ENCODE peak calls at places on chromosomes 1 and 21, in five cellular contexts. J is GM23338, T is heart right ventricle, G is esophagus squamous epithelium, V is fibroblast of lung. N is an unnamed sample.

GRCh38 chr1:48582408-48582807 is 110.4 kb upstream of the SPATA6 start:
- DNase-seq in J (no peak), V (no peak), T (no peak), G (no peak), N (no peak)

GRCh38 chr1:20732071-20732587 is 374 bp downstream of the SH2D5 start:
- DNase-seq in J (peak; percentile 92), V (peak; percentile 54), G (no peak), T (no peak), N (no peak)

GRCh38 chr1:67001682-67002425 is 52.1 kb downstream of the SLC35D1 start:
- DNase-seq in T (no peak), G (no peak), V (no peak), J (no peak), N (no peak)

GRCh38 chr1:247054992-247055415 is 23.6 kb downstream of the ZNF670 start:
- DNase-seq in G (no peak), T (no peak), J (no peak), V (peak; percentile 74), N (no peak)

GRCh38 chr1:147760481-147761260 is at the start of gene GJA5:
- DNase-seq in T (no peak), G (no peak), J (no peak), V (no peak), N (no peak)

GRCh38 chr1:39995973-39996393 is 41.0 kb downstream of the MFSD2A start:
- DNase-seq in J (no peak), G (no peak), V (no peak), T (no peak), N (no peak)

GRCh38 chr1:203120325-203121138 is 7.0 kb upstream of the ADORA1 start:
- DNase-seq in V (no peak), G (no peak), T (no peak), J (no peak), N (no peak)

GRCh38 chr1:27007909-27008582 is 4.6 kb downstream of the TENT5B start:
- DNase-seq in J (peak; percentile 87), T (no peak), G (no peak), V (no peak), N (no peak)

GRCh38 chr1:112938188-112938587 is 17.8 kb downstream of the SLC16A1 start:
- DNase-seq in J (no peak), G (no peak), V (peak; percentile 14), T (no peak), N (no peak)

GRCh38 chr1:89987170-89987819 is 7.6 kb upstream of the ZNF326 start:
- DNase-seq in G (no peak), J (peak; percentile 85), V (peak; percentile 58), T (peak; percentile 64), N (no peak)

GRCh38 chr1:228274452-228275153 is 66.8 kb downstream of the OBSCN start:
- DNase-seq in T (no peak), V (no peak), G (no peak), J (peak; percentile 36), N (no peak)

GRCh38 chr1:214422137-214422671 is 129.2 kb downstream of the PTPN14 start:
- DNase-seq in T (no peak), J (no peak), V (peak; percentile 95), G (no peak), N (no peak)

GRCh38 chr1:45884700-45885099 is 81.3 kb downstream of the MAST2 start:
- DNase-seq in J (no peak), T (no peak), V (peak; percentile 40), G (no peak), N (no peak)

GRCh38 chr1:175287377-175287776 is 94.8 kb upstream of the KIAA0040 start:
- DNase-seq in J (peak; percentile 30), V (no peak), G (no peak), T (no peak), N (no peak)

GRCh38 chr1:1087351-1088035 is 13.4 kb upstream of the RNF223 start:
- DNase-seq in J (no peak), T (no peak), G (no peak), V (no peak), N (no peak)

GRCh38 chr1:171600852-171601251 is 21.2 kb upstream of the MYOCOS start:
- DNase-seq in V (no peak), T (no peak), G (no peak), J (no peak), N (no peak)

GRCh38 chr21:43370091-43370658 is 56.8 kb downstream of the SIK1 start:
- DNase-seq in T (no peak), J (no peak), V (peak; percentile 48), G (no peak), N (no peak)

GRCh38 chr1:233844697-233845096 is 59.8 kb upstream of the SLC35F3 start:
- DNase-seq in V (peak; percentile 77), J (no peak), G (no peak), T (no peak), N (no peak)

GRCh38 chr1:187185389-187185788 is 356.6 kb downstream of the PLA2G4A start:
- DNase-seq in T (no peak), J (peak; percentile 16), G (no peak), V (no peak), N (no peak)
- H3K36me3 ChIP-seq in T (no peaks in the 10 kb centered on the region), J (no peaks in the 10 kb centered on the region), G (no peaks in the 10 kb centered on the region), V (no peaks in the 10 kb centered on the region), N (no peaks in the 10 kb centered on the region)

DNA sequence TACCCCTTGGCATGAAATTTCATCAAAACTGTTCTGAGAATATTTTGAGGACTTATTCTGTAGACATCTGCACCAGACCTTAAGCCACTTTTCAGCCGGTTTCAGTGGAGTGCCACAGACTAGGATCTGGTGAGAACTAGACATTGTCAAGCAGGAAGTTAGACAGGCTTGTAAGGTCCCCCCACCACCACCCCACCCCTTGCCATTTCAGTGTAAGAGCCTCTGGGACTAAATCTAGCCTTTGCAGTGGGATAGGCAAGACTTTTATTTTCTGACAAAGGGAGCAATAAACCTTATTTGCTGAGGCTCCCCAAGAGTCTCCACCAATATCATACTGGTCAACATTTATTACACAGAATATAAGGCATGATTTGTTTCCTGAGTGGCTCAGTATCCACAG is 77.9 kb upstream of the EXO1 start:
- DNase-seq in J (peak; percentile 29), G (no peak), T (no peak), V (no peak), N (no peak)
- H3K27me3 ChIP-seq in J (no peaks in the 10 kb centered on the region), G (no peaks in the 10 kb centered on the region), T (no peaks in the 10 kb centered on the region), V (no peaks in the 10 kb centered on the region), N (no peaks in the 10 kb centered on the region)

DNA sequence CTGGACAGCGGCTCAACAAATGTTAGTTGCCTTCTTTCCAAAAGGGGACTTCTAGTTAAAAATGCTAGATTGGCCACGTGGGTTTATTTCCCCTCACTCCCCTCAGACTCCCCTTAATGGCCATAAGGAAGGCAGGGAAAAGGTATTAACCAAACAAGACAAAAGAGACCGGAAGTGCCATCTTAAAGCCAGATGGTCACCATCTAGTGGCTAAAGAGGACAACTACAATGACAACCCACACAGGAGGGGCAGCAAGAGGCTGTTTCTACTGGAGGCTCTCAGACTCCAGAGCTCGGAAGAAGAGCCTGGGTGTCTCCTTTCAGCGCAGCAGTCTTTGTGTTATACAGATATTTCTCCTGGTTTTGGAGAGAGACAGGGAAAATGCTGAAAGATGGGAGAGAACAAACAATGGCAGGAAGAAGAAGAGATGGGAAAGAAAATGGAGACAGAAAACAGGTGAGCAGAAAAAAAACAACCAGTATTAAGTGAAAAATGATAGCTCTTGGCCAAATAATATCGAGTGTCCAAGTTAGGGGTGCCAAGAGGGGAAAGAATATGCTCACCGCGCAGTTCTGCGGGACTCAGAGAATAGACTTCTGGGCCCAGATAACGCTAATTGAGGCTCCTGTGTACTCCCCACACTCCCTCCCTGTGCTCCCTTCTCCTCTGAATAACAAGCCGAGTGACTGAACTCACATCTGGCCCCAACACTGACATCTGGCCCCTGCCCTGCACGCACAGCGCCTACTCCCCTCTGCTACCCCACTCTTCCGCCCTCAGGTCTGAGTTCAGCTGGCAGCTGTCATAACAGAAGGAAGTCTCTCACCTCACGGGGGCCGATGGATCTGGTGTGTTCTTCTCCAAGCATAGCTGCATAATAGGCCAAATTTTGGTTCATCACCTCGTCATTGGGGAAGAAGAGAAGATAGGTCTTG is 9.6 kb downstream of the P3H1 start:
- DNase-seq in G (no peak), T (no peak), V (peak; percentile 64), J (peak; percentile 91), N (no peak)
- H3K36me3 ChIP-seq in G (peaks cover 95% of the 10 kb centered on the region), T (peaks cover 100% of the 10 kb centered on the region), V (peaks cover 31% of the 10 kb centered on the region), J (peaks cover 56% of the 10 kb centered on the region), N (peaks cover 56% of the 10 kb centered on the region)

GRCh38 chr1:220879090-220879508 is at the start of gene HLX:
- DNase-seq in V (peak; percentile 89), J (peak; percentile 80), T (peak; percentile 95), G (peak; percentile 60), N (peak; percentile 77)
- H3K27me3 ChIP-seq in V (no peaks in the 10 kb centered on the region), J (peaks cover 100% of the 10 kb centered on the region), T (peaks cover 26% of the 10 kb centered on the region), G (peaks cover 10% of the 10 kb centered on the region), N (no peaks in the 10 kb centered on the region)